ENCODE peak calls at places on chromosome 22, in five cellular contexts. P is iPS DF 6.9, X is right atrium auricular region, S is HAP-1, K is heart right ventricle. B is an unnamed sample.

GRCh38 chr22:37229012-37229804 is 14.9 kb downstream of the RAC2 start:
- DNase-seq in K (no peak), X (no peak), P (no peak), S (no peak), B (peak; percentile 53)

GRCh38 chr22:49960159-49960966 is at the start of gene PIM3:
- DNase-seq in X (peak; percentile 96), S (peak; percentile 93), K (peak; percentile 95), P (no peak), B (peak; percentile 96)

GRCh38 chr22:37569009-37569920 is 9.0 kb downstream of the CDC42EP1 start:
- DNase-seq in P (no peak), X (no peak), S (no peak), K (no peak), B (peak; percentile 97)

GRCh38 chr22:49372530-49373288 is 455.0 kb downstream of the BRD1 start:
- DNase-seq in P (no peak), K (no peak), X (peak; percentile 46), S (no peak), B (peak; percentile 5)

GRCh38 chr22:44459041-44459440 is 39.0 kb downstream of the RTL6 start:
- DNase-seq in P (no peak), X (peak; percentile 32), K (no peak), S (no peak), B (no peak)

GRCh38 chr22:21714059-21714770 is 21.4 kb downstream of the YPEL1 start:
- DNase-seq in X (no peak), S (no peak), P (no peak), K (no peak), B (peak; percentile 89)

GRCh38 chr22:35205141-35205775 is 52.0 kb upstream of the HMGXB4 start:
- DNase-seq in K (no peak), S (no peak), P (no peak), X (no peak), B (no peak)

GRCh38 chr22:29816980-29817379 is 21.1 kb downstream of the ASCC2 start:
- DNase-seq in S (no peak), P (no peak), K (no peak), X (no peak), B (no peak)

GRCh38 chr22:27997538-27997937 is 78.5 kb upstream of the PITPNB start:
- DNase-seq in X (no peak), K (no peak), S (no peak), P (no peak), B (no peak)

GRCh38 chr22:22111983-22112382 is 129.4 kb upstream of the TOP3B start:
- DNase-seq in X (no peak), P (no peak), K (no peak), S (no peak), B (no peak)

GRCh38 chr22:24494182-24494534 is 974 bp upstream of the UPB1 start:
- DNase-seq in P (no peak), X (no peak), K (no peak), S (no peak), B (no peak)

GRCh38 chr22:17917490-17917983 is 106.8 kb downstream of the MICAL3 start:
- DNase-seq in K (no peak), X (no peak), S (no peak), P (no peak), B (no peak)

GRCh38 chr22:32650553-32651345 is 150.8 kb upstream of the TIMP3 start:
- DNase-seq in P (no peak), X (no peak), K (no peak), S (no peak), B (no peak)

GRCh38 chr22:25754527-25755202 is 12.7 kb downstream of the MYO18B start:
- DNase-seq in K (peak; percentile 92), S (no peak), P (no peak), X (peak; percentile 89), B (no peak)

GRCh38 chr22:30245985-30246901 is at the start of gene LIF:
- DNase-seq in K (no peak), X (no peak), S (peak; percentile 15), P (no peak), B (no peak)

GRCh38 chr22:27918351-27919221 is 470 bp downstream of the PITPNB start:
- DNase-seq in P (no peak), S (peak; percentile 12), X (peak; percentile 59), K (peak; percentile 50), B (peak; percentile 38)

GRCh38 chr22:23243006-23243573 is 62.8 kb downstream of the BCR start:
- DNase-seq in S (peak; percentile 72), K (no peak), P (peak; percentile 87), X (no peak), B (no peak)

GRCh38 chr22:48171294-48171693 is 1408.8 kb downstream of the TBC1D22A start:
- DNase-seq in S (no peak), P (no peak), X (no peak), K (no peak), B (no peak)

GRCh38 chr22:43878079-43878795 is 13.6 kb downstream of the PNPLA5 start:
- DNase-seq in S (no peak), X (no peak), K (no peak), P (no peak), B (no peak)

GRCh38 chr22:44755418-44755817 is 3.0 kb downstream of the ARHGAP8 start:
- DNase-seq in K (no peak), P (no peak), X (no peak), S (no peak), B (no peak)

GRCh38 chr22:36252754-36253522 is at the start of gene APOL1:
- DNase-seq in K (peak; percentile 66), P (no peak), S (no peak), X (no peak), B (peak; percentile 45)

GRCh38 chr22:48800886-48801607 is 1026.6 kb downstream of the BRD1 start:
- DNase-seq in S (no peak), X (no peak), P (no peak), K (no peak), B (no peak)

GRCh38 chr22:28976588-28976987 is 85.0 kb downstream of the C22orf31 start:
- DNase-seq in S (peak; percentile 50), K (no peak), P (no peak), X (no peak), B (no peak)

GRCh38 chr22:34004058-34004457 is 83.8 kb upstream of the LARGE1 start:
- DNase-seq in K (no peak), P (no peak), X (no peak), S (no peak), B (no peak)

GRCh38 chr22:19774628-19775027 is 14.1 kb downstream of the TBX1 start:
- DNase-seq in P (no peak), S (no peak), X (no peak), K (no peak), B (no peak)
- H3K36me3 ChIP-seq in P (no peaks in the 10 kb centered on the region), S (no peaks in the 10 kb centered on the region), X (no peaks in the 10 kb centered on the region), K (no peaks in the 10 kb centered on the region), B (no peaks in the 10 kb centered on the region)

GRCh38 chr22:42596863-42597530 is 17.7 kb downstream of the POLDIP3 start:
- DNase-seq in S (no peak), K (no peak), P (no peak), X (no peak), B (no peak)
- H3K36me3 ChIP-seq in S (peaks cover 87% of the 10 kb centered on the region), K (peaks cover 97% of the 10 kb centered on the region), P (peaks cover 38% of the 10 kb centered on the region), X (peaks cover 79% of the 10 kb centered on the region), B (peaks cover 52% of the 10 kb centered on the region)

GRCh38 chr22:31271026-31271425 is 21.3 kb downstream of the PIK3IP1 start:
- DNase-seq in P (no peak), X (no peak), K (no peak), S (no peak), B (no peak)

GRCh38 chr22:31272522-31273446 is 19.5 kb downstream of the PIK3IP1 start:
- DNase-seq in K (peak; percentile 64), S (peak; percentile 60), X (no peak), P (no peak), B (peak; percentile 60)

GRCh38 chr22:31271485-31271884 is 20.8 kb downstream of the PIK3IP1 start:
- DNase-seq in P (no peak), K (no peak), S (no peak), X (no peak), B (no peak)

GRCh38 chr22:31268281-31268680 is 24.0 kb downstream of the PIK3IP1 start:
- DNase-seq in X (no peak), K (no peak), S (no peak), P (no peak), B (no peak)

DNA sequence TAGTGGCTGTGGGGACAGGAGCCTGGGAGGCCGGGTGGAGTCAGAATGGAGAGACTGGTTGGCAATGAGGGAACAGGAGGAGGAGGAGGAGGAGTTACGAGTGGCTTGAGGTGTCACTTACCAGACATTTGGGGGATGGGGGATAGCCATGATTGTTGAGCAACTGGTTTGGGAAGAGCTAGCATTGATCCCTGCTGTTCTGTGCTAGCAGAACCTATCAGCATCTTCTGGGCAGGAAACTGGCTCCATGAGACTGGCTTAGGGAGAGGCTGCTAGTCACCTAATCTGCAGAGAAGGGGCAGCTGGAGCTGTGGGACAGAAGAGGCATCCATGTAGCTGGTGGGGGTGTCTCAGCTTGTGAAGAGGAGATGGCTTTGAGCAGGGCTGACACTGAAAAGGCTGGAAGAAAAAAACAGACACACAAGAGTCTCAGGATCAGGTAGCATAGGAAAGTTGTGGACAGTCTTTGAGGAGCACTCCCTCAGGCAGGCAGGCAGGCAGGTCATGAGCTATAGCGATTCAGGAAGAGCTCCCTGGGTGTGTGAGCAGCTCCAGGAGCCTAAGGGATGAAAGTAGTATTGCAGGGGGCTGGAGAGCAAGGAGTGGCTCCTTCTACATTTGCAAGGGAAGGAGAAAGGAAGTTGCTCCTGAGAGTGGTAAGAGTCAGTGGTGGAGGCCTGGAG is 22.3 kb downstream of the PIK3IP1 start:
- DNase-seq in P (no peak), S (no peak), X (no peak), K (no peak), B (no peak)
- H3K36me3 ChIP-seq in P (peaks cover 10% of the 10 kb centered on the region), S (peaks cover 25% of the 10 kb centered on the region), X (peaks cover 27% of the 10 kb centered on the region), K (peaks cover 84% of the 10 kb centered on the region), B (peaks cover 30% of the 10 kb centered on the region)

GRCh38 chr22:38727123-38727522 is 21.4 kb downstream of the GTPBP1 start:
- DNase-seq in X (no peak), S (no peak), P (no peak), K (no peak), B (no peak)

GRCh38 chr22:38729946-38730345 is 24.2 kb downstream of the GTPBP1 start:
- DNase-seq in X (no peak), S (no peak), K (no peak), P (no peak), B (no peak)

GRCh38 chr22:38727530-38728451 is 22.0 kb downstream of the GTPBP1 start:
- DNase-seq in P (no peak), K (no peak), X (no peak), S (no peak), B (no peak)

GRCh38 chr22:38730411-38730871 is 24.7 kb downstream of the GTPBP1 start:
- DNase-seq in P (no peak), K (no peak), X (no peak), S (no peak), B (no peak)

DNA sequence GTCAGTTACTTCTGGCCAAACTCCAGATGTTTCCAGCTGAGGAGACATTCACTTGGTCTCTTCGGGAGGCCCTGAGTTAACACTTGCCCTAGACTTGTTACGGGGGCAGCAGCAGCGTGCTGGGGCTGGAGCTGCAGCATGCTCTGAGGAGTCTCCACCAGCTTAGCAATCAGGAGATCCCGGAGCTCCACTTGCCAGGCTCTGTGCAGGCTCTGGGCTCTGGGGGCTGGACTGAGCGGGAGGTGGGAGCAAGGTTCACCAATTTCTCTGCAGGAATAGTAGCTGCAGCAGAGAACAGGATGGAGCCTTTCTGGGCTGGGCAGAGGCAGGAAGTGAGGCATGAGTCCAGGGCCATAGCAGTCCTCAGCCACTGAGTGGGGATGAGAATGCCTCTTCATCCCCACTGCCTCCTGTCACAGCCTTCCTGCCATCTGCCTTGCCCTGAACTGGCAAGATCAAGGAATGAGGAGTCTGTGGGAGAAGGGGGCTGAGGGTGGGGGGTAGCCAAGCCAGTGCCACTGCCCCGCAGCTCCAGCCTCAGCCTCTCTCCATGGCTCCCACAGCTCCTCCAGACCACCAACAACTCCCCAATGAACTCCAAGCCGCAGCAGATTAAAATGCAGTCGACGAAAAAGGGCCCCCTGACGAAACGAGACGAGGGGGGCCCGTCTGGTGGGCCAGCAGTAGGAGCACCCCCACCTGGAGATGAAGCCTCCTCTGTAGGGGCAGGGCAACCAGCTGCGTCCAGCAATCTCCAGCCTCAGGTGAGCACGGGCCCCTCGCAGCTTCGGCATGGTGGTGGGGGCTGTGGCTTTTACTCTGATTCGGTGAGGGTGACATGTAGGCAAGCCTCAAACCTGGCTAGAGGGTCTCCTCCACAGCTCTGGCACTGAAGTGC is 23.4 kb downstream of the GTPBP1 start:
- DNase-seq in K (peak; percentile 44), P (no peak), S (no peak), X (no peak), B (no peak)
- H3K36me3 ChIP-seq in K (peaks cover 89% of the 10 kb centered on the region), P (peaks cover 77% of the 10 kb centered on the region), S (peaks cover 89% of the 10 kb centered on the region), X (peaks cover 77% of the 10 kb centered on the region), B (no peaks in the 10 kb centered on the region)

B was measured in body of pancreas.